ENCODE peak calls at places on chromosome 1, in five cellular contexts. One of them, this sample, is unnamed.

GRCh38 chr1:231933711-231934626 is 307.4 kb downstream of the DISC1 start:
- DNase-seq in ovary: no peak
- DNase-seq in CD8-positive, alpha-beta T cell: no peak
- DNase-seq in fibroblast of lung: peak
- DNase-seq in left lung: no peak
- DNase-seq in this sample: no peak

GRCh38 chr1:243784506-243784905 is 65.5 kb downstream of the AKT3 start:
- DNase-seq in fibroblast of lung: no peak
- DNase-seq in ovary: no peak
- DNase-seq in CD8-positive, alpha-beta T cell: no peak
- DNase-seq in left lung: no peak
- DNase-seq in this sample: no peak

GRCh38 chr1:236143104-236143948 is 987 bp downstream of the GPR137B start:
- DNase-seq in left lung: no peak
- DNase-seq in CD8-positive, alpha-beta T cell: peak
- DNase-seq in fibroblast of lung: peak
- DNase-seq in ovary: peak
- DNase-seq in this sample: no peak

GRCh38 chr1:94514095-94514727 is 27.3 kb downstream of the F3 start:
- DNase-seq in ovary: no peak
- DNase-seq in fibroblast of lung: peak
- DNase-seq in CD8-positive, alpha-beta T cell: no peak
- DNase-seq in left lung: no peak
- DNase-seq in this sample: no peak

GRCh38 chr1:3221112-3222041 is 152.4 kb downstream of the PRDM16 start:
- DNase-seq in ovary: no peak
- DNase-seq in CD8-positive, alpha-beta T cell: no peak
- DNase-seq in fibroblast of lung: no peak
- DNase-seq in left lung: no peak
- DNase-seq in this sample: no peak

GRCh38 chr1:51946300-51946699 is 44.2 kb downstream of the RAB3B start:
- DNase-seq in CD8-positive, alpha-beta T cell: no peak
- DNase-seq in ovary: no peak
- DNase-seq in fibroblast of lung: peak
- DNase-seq in left lung: no peak
- DNase-seq in this sample: no peak

GRCh38 chr1:35883681-35884155 is 709 bp downstream of the AGO1 start:
- DNase-seq in CD8-positive, alpha-beta T cell: peak
- DNase-seq in left lung: peak
- DNase-seq in fibroblast of lung: peak
- DNase-seq in ovary: peak
- DNase-seq in this sample: no peak

GRCh38 chr1:40662864-40663263 is 2.6 kb downstream of the RIMS3 start:
- DNase-seq in left lung: no peak
- DNase-seq in fibroblast of lung: peak
- DNase-seq in ovary: no peak
- DNase-seq in CD8-positive, alpha-beta T cell: no peak
- DNase-seq in this sample: no peak

GRCh38 chr1:111599781-111600180 is 19.8 kb upstream of the RAP1A start:
- DNase-seq in fibroblast of lung: no peak
- DNase-seq in left lung: no peak
- DNase-seq in CD8-positive, alpha-beta T cell: no peak
- DNase-seq in ovary: no peak
- DNase-seq in this sample: no peak

GRCh38 chr1:51463561-51463960 is 55.5 kb downstream of the EPS15 start:
- DNase-seq in left lung: no peak
- DNase-seq in CD8-positive, alpha-beta T cell: no peak
- DNase-seq in ovary: no peak
- DNase-seq in fibroblast of lung: no peak
- DNase-seq in this sample: no peak

GRCh38 chr1:19483261-19483660 is 2.1 kb downstream of the CAPZB start:
- DNase-seq in fibroblast of lung: no peak
- DNase-seq in left lung: no peak
- DNase-seq in ovary: no peak
- DNase-seq in CD8-positive, alpha-beta T cell: no peak
- DNase-seq in this sample: no peak

GRCh38 chr1:27366113-27366410 is 699 bp downstream of the MAP3K6 start:
- DNase-seq in fibroblast of lung: peak
- DNase-seq in left lung: peak
- DNase-seq in ovary: peak
- DNase-seq in CD8-positive, alpha-beta T cell: peak
- DNase-seq in this sample: no peak

GRCh38 chr1:147912553-147912952 is 10.0 kb downstream of the GJA8 start:
- DNase-seq in ovary: no peak
- DNase-seq in fibroblast of lung: no peak
- DNase-seq in left lung: no peak
- DNase-seq in CD8-positive, alpha-beta T cell: no peak
- DNase-seq in this sample: no peak

GRCh38 chr1:16082283-16083038 is 9.0 kb upstream of the FAM131C start:
- DNase-seq in ovary: peak
- DNase-seq in left lung: peak
- DNase-seq in CD8-positive, alpha-beta T cell: peak
- DNase-seq in fibroblast of lung: peak
- DNase-seq in this sample: peak

GRCh38 chr1:5955479-5955977 is 36.7 kb downstream of the NPHP4 start:
- DNase-seq in ovary: no peak
- DNase-seq in left lung: no peak
- DNase-seq in fibroblast of lung: no peak
- DNase-seq in CD8-positive, alpha-beta T cell: no peak
- DNase-seq in this sample: no peak

GRCh38 chr1:221989741-221990140 is 247.9 kb upstream of the DUSP10 start:
- DNase-seq in fibroblast of lung: peak
- DNase-seq in left lung: no peak
- DNase-seq in CD8-positive, alpha-beta T cell: no peak
- DNase-seq in ovary: no peak
- DNase-seq in this sample: no peak

GRCh38 chr1:215637041-215637573 is 70.0 kb downstream of the KCTD3 start:
- DNase-seq in left lung: peak
- DNase-seq in fibroblast of lung: peak
- DNase-seq in ovary: peak
- DNase-seq in CD8-positive, alpha-beta T cell: no peak
- DNase-seq in this sample: peak

GRCh38 chr1:45863117-45863670 is 59.8 kb downstream of the MAST2 start:
- DNase-seq in ovary: no peak
- DNase-seq in CD8-positive, alpha-beta T cell: no peak
- DNase-seq in fibroblast of lung: no peak
- DNase-seq in left lung: no peak
- DNase-seq in this sample: no peak

GRCh38 chr1:38598118-38598517 is 261.5 kb downstream of the RRAGC start:
- DNase-seq in CD8-positive, alpha-beta T cell: no peak
- DNase-seq in ovary: no peak
- DNase-seq in left lung: no peak
- DNase-seq in fibroblast of lung: no peak
- DNase-seq in this sample: no peak

GRCh38 chr1:39539252-39539790 is 37.3 kb downstream of the PABPC4 start:
- DNase-seq in left lung: peak
- DNase-seq in ovary: peak
- DNase-seq in fibroblast of lung: peak
- DNase-seq in CD8-positive, alpha-beta T cell: peak
- DNase-seq in this sample: peak

GRCh38 chr1:219190605-219191004 is 16.9 kb downstream of the LYPLAL1 start:
- DNase-seq in CD8-positive, alpha-beta T cell: no peak
- DNase-seq in left lung: no peak
- DNase-seq in ovary: no peak
- DNase-seq in fibroblast of lung: no peak
- DNase-seq in this sample: no peak

GRCh38 chr1:244050835-244051444 is at the start of gene ZBTB18:
- DNase-seq in ovary: no peak
- DNase-seq in fibroblast of lung: peak
- DNase-seq in left lung: no peak
- DNase-seq in CD8-positive, alpha-beta T cell: no peak
- DNase-seq in this sample: no peak

GRCh38 chr1:23559985-23560755 is 869 bp upstream of the ID3 start:
- DNase-seq in left lung: no peak
- DNase-seq in CD8-positive, alpha-beta T cell: no peak
- DNase-seq in ovary: no peak
- DNase-seq in fibroblast of lung: no peak
- DNase-seq in this sample: no peak

GRCh38 chr1:91080650-91081049 is 58.8 kb upstream of the ZNF644 start:
- DNase-seq in CD8-positive, alpha-beta T cell: no peak
- DNase-seq in fibroblast of lung: no peak
- DNase-seq in left lung: no peak
- DNase-seq in ovary: no peak
- DNase-seq in this sample: no peak

GRCh38 chr1:230351516-230351915 is 74.6 kb downstream of the PGBD5 start:
- DNase-seq in CD8-positive, alpha-beta T cell: no peak
- DNase-seq in fibroblast of lung: no peak
- DNase-seq in ovary: no peak
- DNase-seq in left lung: no peak
- DNase-seq in this sample: no peak

GRCh38 chr1:78038071-78038470 is 7.7 kb upstream of the GIPC2 start:
- DNase-seq in ovary: no peak
- DNase-seq in fibroblast of lung: peak
- DNase-seq in CD8-positive, alpha-beta T cell: no peak
- DNase-seq in left lung: no peak
- DNase-seq in this sample: no peak

GRCh38 chr1:213122514-213122929 is 71.5 kb downstream of the RPS6KC1 start:
- DNase-seq in ovary: no peak
- DNase-seq in left lung: no peak
- DNase-seq in CD8-positive, alpha-beta T cell: no peak
- DNase-seq in fibroblast of lung: peak
- DNase-seq in this sample: peak

GRCh38 chr1:210726621-210727020 is 397.9 kb downstream of the HHAT start:
- DNase-seq in fibroblast of lung: no peak
- DNase-seq in left lung: no peak
- DNase-seq in CD8-positive, alpha-beta T cell: no peak
- DNase-seq in ovary: no peak
- DNase-seq in this sample: peak

GRCh38 chr1:201685485-201685884 is 143.5 kb upstream of the IPO9 start:
- DNase-seq in left lung: no peak
- DNase-seq in CD8-positive, alpha-beta T cell: no peak
- DNase-seq in fibroblast of lung: no peak
- DNase-seq in ovary: no peak
- DNase-seq in this sample: no peak

GRCh38 chr1:21937034-21937371 is at the start of gene HSPG2:
- DNase-seq in CD8-positive, alpha-beta T cell: no peak
- DNase-seq in left lung: no peak
- DNase-seq in fibroblast of lung: no peak
- DNase-seq in ovary: no peak
- DNase-seq in this sample: no peak

GRCh38 chr1:222889445-222889844 is 74.6 kb downstream of the DISP1 start:
- DNase-seq in left lung: no peak
- DNase-seq in CD8-positive, alpha-beta T cell: no peak
- DNase-seq in fibroblast of lung: no peak
- DNase-seq in ovary: no peak
- DNase-seq in this sample: no peak

GRCh38 chr1:32240140-32240951 is 6.7 kb upstream of the FAM167B start:
- DNase-seq in fibroblast of lung: peak
- DNase-seq in ovary: peak
- DNase-seq in left lung: peak
- DNase-seq in CD8-positive, alpha-beta T cell: peak
- DNase-seq in this sample: no peak
- TF ChIP-seq CTCF in fibroblast of lung: peak
- TF ChIP-seq CTCF in ovary: peak
- TF ChIP-seq CTCF in left lung: no peak
- TF ChIP-seq CTCF in CD8-positive, alpha-beta T cell: peak
- TF ChIP-seq CTCF in this sample: no peak

DNA sequence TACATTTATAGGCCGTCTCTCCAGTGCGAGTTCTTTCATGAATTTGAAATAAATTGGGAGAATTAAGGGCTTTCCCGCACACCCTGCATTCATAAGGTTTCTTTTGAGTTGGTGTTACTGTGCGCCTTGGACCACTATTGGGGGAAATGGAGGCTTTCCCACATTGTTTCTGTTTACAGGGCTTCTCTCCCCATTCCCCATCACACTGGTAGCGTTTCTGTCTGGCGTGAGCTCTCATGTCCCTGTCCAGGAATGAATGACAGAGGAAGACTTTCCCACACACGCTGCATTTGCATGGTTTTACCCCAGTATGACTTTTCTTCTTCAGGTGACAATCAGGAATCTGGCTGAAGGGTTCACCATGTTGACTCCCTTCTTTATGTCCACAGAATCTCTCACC is 65.0 kb downstream of the UCHL5 start:
- DNase-seq in left lung: no peak
- DNase-seq in CD8-positive, alpha-beta T cell: no peak
- DNase-seq in ovary: no peak
- DNase-seq in fibroblast of lung: no peak
- DNase-seq in this sample: no peak
- H3K4me3 ChIP-seq in left lung: no peak
- H3K4me3 ChIP-seq in CD8-positive, alpha-beta T cell: no peak
- H3K4me3 ChIP-seq in ovary: no peak
- H3K4me3 ChIP-seq in fibroblast of lung: no peak
- H3K4me3 ChIP-seq in this sample: no peak

DNA sequence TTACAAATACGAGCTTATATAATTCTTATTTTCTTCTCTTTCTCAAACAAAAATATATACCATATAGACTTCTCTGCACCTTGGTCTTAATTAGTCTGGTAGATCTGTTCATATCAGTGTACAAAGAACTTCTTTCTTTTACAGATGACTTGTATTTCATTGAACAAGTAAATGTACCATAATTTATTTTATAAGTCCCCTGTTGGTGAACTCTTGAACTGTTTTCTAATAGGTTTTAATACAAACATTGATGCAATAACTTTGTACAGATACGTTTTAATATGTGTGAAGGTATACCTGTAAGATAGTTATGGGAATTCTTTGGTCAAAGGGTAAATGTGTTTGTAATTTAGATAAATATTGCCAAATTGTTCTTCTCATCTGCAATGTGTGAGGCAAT is 28.4 kb downstream of the GPR88 start:
- DNase-seq in left lung: no peak
- DNase-seq in ovary: no peak
- DNase-seq in fibroblast of lung: no peak
- DNase-seq in CD8-positive, alpha-beta T cell: no peak
- DNase-seq in this sample: no peak
- TF ChIP-seq CTCF in left lung: no peak
- TF ChIP-seq CTCF in ovary: no peak
- TF ChIP-seq CTCF in fibroblast of lung: no peak
- TF ChIP-seq CTCF in CD8-positive, alpha-beta T cell: no peak
- TF ChIP-seq CTCF in this sample: no peak

DNA sequence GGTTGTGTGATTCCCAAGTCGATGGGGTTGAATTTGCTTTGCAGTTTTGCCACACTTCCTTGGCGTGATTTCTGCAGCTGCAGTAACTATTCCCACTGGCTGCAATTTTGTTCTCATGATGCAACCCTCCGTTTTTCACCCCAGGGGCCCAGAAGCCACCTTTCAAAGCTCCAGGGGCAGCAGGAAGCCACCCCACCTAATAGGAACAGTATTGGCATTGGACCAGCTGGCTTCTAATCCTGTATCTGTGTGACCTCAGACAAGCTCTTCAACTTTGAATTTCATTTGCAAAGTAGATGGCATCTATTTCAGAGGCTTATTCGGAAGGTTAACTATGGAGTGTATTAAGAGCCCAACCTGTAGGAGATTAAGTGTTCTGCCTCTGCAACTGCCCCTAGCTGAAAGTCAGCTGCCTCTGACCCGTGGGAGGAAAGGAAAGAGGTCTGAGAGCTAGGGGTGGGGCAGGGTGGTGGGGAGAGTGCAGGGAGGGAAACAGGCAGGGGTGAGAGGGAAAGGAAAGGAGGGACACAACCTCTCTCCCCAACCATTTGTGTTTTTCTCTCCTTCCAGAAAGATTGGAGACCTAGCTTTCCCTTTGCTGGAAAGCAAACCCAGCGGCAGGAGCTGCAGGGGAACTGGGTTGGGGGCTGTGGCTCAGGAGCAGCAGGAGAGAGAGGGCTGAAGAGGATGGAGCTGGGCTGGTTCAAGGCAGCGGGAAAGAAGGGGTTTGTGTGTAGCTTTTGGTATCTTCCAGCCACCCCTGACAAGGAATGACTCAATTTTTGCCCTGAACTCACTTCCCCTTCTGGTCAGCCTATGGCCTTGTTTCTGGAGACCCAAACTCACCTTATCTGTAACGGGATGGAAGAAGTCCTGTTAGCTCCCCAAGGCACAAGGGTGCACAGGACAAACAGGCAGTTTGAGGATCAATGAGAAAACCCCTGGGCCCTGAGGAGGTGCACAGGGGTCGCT is 12.9 kb downstream of the C1orf115 start:
- DNase-seq in fibroblast of lung: no peak
- DNase-seq in CD8-positive, alpha-beta T cell: no peak
- DNase-seq in left lung: no peak
- DNase-seq in ovary: no peak
- DNase-seq in this sample: no peak
- H3K4me3 ChIP-seq in fibroblast of lung: no peak
- H3K4me3 ChIP-seq in CD8-positive, alpha-beta T cell: no peak
- H3K4me3 ChIP-seq in left lung: no peak
- H3K4me3 ChIP-seq in ovary: no peak
- H3K4me3 ChIP-seq in this sample: no peak